ENCODE peak calls at places on chromosomes 4 and X, in eight cellular contexts. One of them, this sample, is unnamed.

GRCh38 chr4:7620086-7620813 is 185.5 kb upstream of the PSAPL1 start:
- DNase-seq in NCI-H748 treated with DMSO at 0.1 percent for 48 hours: no peak
- DNase-seq in cardiac fibroblast: no peak
- DNase-seq in GM12865: no peak
- DNase-seq in epithelial cell of proximal tubule: no peak
- DNase-seq in HAP-1: no peak
- DNase-seq in GDM1: peak
- DNase-seq in NCI-H2081: no peak
- DNase-seq in this sample: no peak

GRCh38 chrX:133980406-133980805 is 5.0 kb downstream of the GPC3 start:
- DNase-seq in NCI-H748 treated with DMSO at 0.1 percent for 48 hours: no peak
- DNase-seq in GM12865: no peak
- DNase-seq in cardiac fibroblast: no peak
- DNase-seq in GDM1: no peak
- DNase-seq in epithelial cell of proximal tubule: no peak
- DNase-seq in HAP-1: no peak
- DNase-seq in NCI-H2081: no peak
- DNase-seq in this sample: no peak

GRCh38 chrX:318739-319578 is at the start of gene GTPBP6:
- DNase-seq in cardiac fibroblast: peak
- DNase-seq in NCI-H748 treated with DMSO at 0.1 percent for 48 hours: no peak
- DNase-seq in HAP-1: peak
- DNase-seq in GDM1: no peak
- DNase-seq in epithelial cell of proximal tubule: peak
- DNase-seq in GM12865: peak
- DNase-seq in NCI-H2081: no peak
- DNase-seq in this sample: peak

GRCh38 chrX:137424679-137425078 is 141.2 kb upstream of the ZIC3 start:
- DNase-seq in epithelial cell of proximal tubule: no peak
- DNase-seq in NCI-H2081: no peak
- DNase-seq in cardiac fibroblast: no peak
- DNase-seq in GDM1: no peak
- DNase-seq in HAP-1: no peak
- DNase-seq in NCI-H748 treated with DMSO at 0.1 percent for 48 hours: no peak
- DNase-seq in GM12865: no peak
- DNase-seq in this sample: no peak

GRCh38 chrX:32532282-32532681 is 679.1 kb downstream of the DMD start:
- DNase-seq in HAP-1: no peak
- DNase-seq in GDM1: no peak
- DNase-seq in GM12865: no peak
- DNase-seq in NCI-H2081: no peak
- DNase-seq in NCI-H748 treated with DMSO at 0.1 percent for 48 hours: no peak
- DNase-seq in cardiac fibroblast: peak
- DNase-seq in epithelial cell of proximal tubule: no peak
- DNase-seq in this sample: no peak

GRCh38 chr4:8136972-8137710 is 21.5 kb downstream of the ABLIM2 start:
- DNase-seq in GM12865: no peak
- DNase-seq in HAP-1: no peak
- DNase-seq in NCI-H2081: no peak
- DNase-seq in epithelial cell of proximal tubule: no peak
- DNase-seq in cardiac fibroblast: no peak
- DNase-seq in NCI-H748 treated with DMSO at 0.1 percent for 48 hours: no peak
- DNase-seq in GDM1: no peak
- DNase-seq in this sample: no peak

GRCh38 chr4:37762294-37763163 is 64.0 kb upstream of the PGM2 start:
- DNase-seq in GDM1: no peak
- DNase-seq in NCI-H2081: peak
- DNase-seq in GM12865: peak
- DNase-seq in HAP-1: no peak
- DNase-seq in NCI-H748 treated with DMSO at 0.1 percent for 48 hours: no peak
- DNase-seq in epithelial cell of proximal tubule: no peak
- DNase-seq in cardiac fibroblast: peak
- DNase-seq in this sample: no peak

GRCh38 chr4:18022572-18023039 is 1.1 kb upstream of the LCORL start:
- DNase-seq in NCI-H2081: no peak
- DNase-seq in GDM1: no peak
- DNase-seq in cardiac fibroblast: no peak
- DNase-seq in epithelial cell of proximal tubule: no peak
- DNase-seq in HAP-1: no peak
- DNase-seq in GM12865: no peak
- DNase-seq in NCI-H748 treated with DMSO at 0.1 percent for 48 hours: no peak
- DNase-seq in this sample: no peak

GRCh38 chr4:107247738-107248137 is 211.6 kb upstream of the DKK2 start:
- DNase-seq in cardiac fibroblast: no peak
- DNase-seq in epithelial cell of proximal tubule: no peak
- DNase-seq in HAP-1: no peak
- DNase-seq in NCI-H748 treated with DMSO at 0.1 percent for 48 hours: no peak
- DNase-seq in GDM1: no peak
- DNase-seq in GM12865: no peak
- DNase-seq in NCI-H2081: no peak
- DNase-seq in this sample: no peak

GRCh38 chr4:120664851-120665250 is 257.7 kb downstream of the PRDM5 start:
- DNase-seq in GDM1: no peak
- DNase-seq in cardiac fibroblast: no peak
- DNase-seq in HAP-1: no peak
- DNase-seq in GM12865: no peak
- DNase-seq in epithelial cell of proximal tubule: no peak
- DNase-seq in NCI-H748 treated with DMSO at 0.1 percent for 48 hours: no peak
- DNase-seq in NCI-H2081: no peak
- DNase-seq in this sample: no peak

GRCh38 chr4:156252300-156253016 is 298.8 kb upstream of the CTSO start:
- DNase-seq in HAP-1: no peak
- DNase-seq in GM12865: no peak
- DNase-seq in NCI-H2081: no peak
- DNase-seq in NCI-H748 treated with DMSO at 0.1 percent for 48 hours: no peak
- DNase-seq in GDM1: no peak
- DNase-seq in epithelial cell of proximal tubule: no peak
- DNase-seq in cardiac fibroblast: peak
- DNase-seq in this sample: no peak

GRCh38 chr4:83536649-83537352 is 893 bp downstream of the GPAT3 start:
- DNase-seq in GDM1: no peak
- DNase-seq in NCI-H2081: no peak
- DNase-seq in cardiac fibroblast: no peak
- DNase-seq in NCI-H748 treated with DMSO at 0.1 percent for 48 hours: no peak
- DNase-seq in GM12865: no peak
- DNase-seq in HAP-1: peak
- DNase-seq in epithelial cell of proximal tubule: no peak
- DNase-seq in this sample: peak

GRCh38 chr4:616911-617643 is 8.3 kb upstream of the PDE6B start:
- DNase-seq in NCI-H2081: no peak
- DNase-seq in cardiac fibroblast: no peak
- DNase-seq in HAP-1: no peak
- DNase-seq in GDM1: no peak
- DNase-seq in GM12865: no peak
- DNase-seq in epithelial cell of proximal tubule: no peak
- DNase-seq in NCI-H748 treated with DMSO at 0.1 percent for 48 hours: no peak
- DNase-seq in this sample: no peak

GRCh38 chr4:161121451-161121850 is 1042.3 kb downstream of the FSTL5 start:
- DNase-seq in NCI-H2081: no peak
- DNase-seq in HAP-1: no peak
- DNase-seq in GDM1: no peak
- DNase-seq in cardiac fibroblast: no peak
- DNase-seq in epithelial cell of proximal tubule: no peak
- DNase-seq in GM12865: no peak
- DNase-seq in NCI-H748 treated with DMSO at 0.1 percent for 48 hours: no peak
- DNase-seq in this sample: no peak

GRCh38 chrX:15173411-15173810 is 96.5 kb downstream of the ASB9 start:
- DNase-seq in epithelial cell of proximal tubule: no peak
- DNase-seq in GM12865: no peak
- DNase-seq in GDM1: no peak
- DNase-seq in NCI-H2081: no peak
- DNase-seq in cardiac fibroblast: no peak
- DNase-seq in HAP-1: no peak
- DNase-seq in NCI-H748 treated with DMSO at 0.1 percent for 48 hours: no peak
- DNase-seq in this sample: no peak

GRCh38 chr4:152633118-152633517 is 46.7 kb downstream of the TMEM154 start:
- DNase-seq in NCI-H748 treated with DMSO at 0.1 percent for 48 hours: no peak
- DNase-seq in cardiac fibroblast: no peak
- DNase-seq in epithelial cell of proximal tubule: no peak
- DNase-seq in NCI-H2081: no peak
- DNase-seq in HAP-1: no peak
- DNase-seq in GM12865: no peak
- DNase-seq in GDM1: no peak
- DNase-seq in this sample: no peak

GRCh38 chr4:155930330-155930729 is 23.3 kb downstream of the CTSO start:
- DNase-seq in GM12865: no peak
- DNase-seq in cardiac fibroblast: no peak
- DNase-seq in NCI-H2081: no peak
- DNase-seq in HAP-1: no peak
- DNase-seq in NCI-H748 treated with DMSO at 0.1 percent for 48 hours: no peak
- DNase-seq in GDM1: no peak
- DNase-seq in epithelial cell of proximal tubule: no peak
- DNase-seq in this sample: no peak

This sample was measured in GM13977.